ENCODE peak calls at places on chromosomes 6 and 20, in ten cellular contexts. Z is NCI-H524; I is iPS DF 6.9; D is uterus; V is EL; X is HEK293T; E is CD4-positive, CD25-positive, alpha-beta regulatory T cell; U is NB4; Y is iPS-NIHi11; T is NCI-H1092. M is an unnamed sample.

GRCh38 chr20:36507746-36508145 is 33.6 kb upstream of the MYL9 start:
- DNase-seq in Z (no peak), I (no peak), D (no peak), V (no peak), X (no peak), E (no peak), U (no peak), Y (no peak), T (no peak), M (no peak)

GRCh38 chr6:3745566-3746118 is 5.9 kb downstream of the PXDC1 start:
- DNase-seq in Z (no peak), I (no peak), D (no peak), V (no peak), X (no peak), E (no peak), U (no peak), Y (no peak), T (no peak), M (no peak)

GRCh38 chr6:39361657-39362486 is 39.4 kb upstream of the KCNK16 start:
- DNase-seq in Z (peak), I (peak), D (peak), V (peak), X (peak), E (peak), U (peak), Y (peak), T (peak), M (peak)

GRCh38 chr6:32819729-32820128 is 2.9 kb upstream of the HLA-DOB start:
- DNase-seq in Z (no peak), I (no peak), D (no peak), V (peak), X (no peak), E (no peak), U (peak), Y (no peak), T (no peak), M (no peak)

GRCh38 chr6:136612666-136613389 is 62.6 kb upstream of the MAP7 start:
- DNase-seq in Z (no peak), I (no peak), D (no peak), V (no peak), X (no peak), E (no peak), U (no peak), Y (no peak), T (no peak), M (no peak)

GRCh38 chr6:41917528-41917927 is 3.4 kb downstream of the MED20 start:
- DNase-seq in Z (no peak), I (no peak), D (no peak), V (peak), X (no peak), E (no peak), U (no peak), Y (no peak), T (no peak), M (no peak)

GRCh38 chr6:152124432-152125074 is 317.1 kb downstream of the ESR1 start:
- DNase-seq in Z (peak), I (peak), D (no peak), V (peak), X (peak), E (peak), U (peak), Y (peak), T (no peak), M (peak)

GRCh38 chr6:33779895-33780294 is 9.0 kb downstream of the LEMD2 start:
- DNase-seq in Z (no peak), I (no peak), D (no peak), V (no peak), X (no peak), E (no peak), U (no peak), Y (no peak), T (no peak), M (no peak)

GRCh38 chr20:60210779-60211617 is 252.8 kb downstream of the CDH26 start:
- DNase-seq in Z (peak), I (peak), D (peak), V (peak), X (peak), E (peak), U (peak), Y (peak), T (peak), M (peak)

GRCh38 chr6:107115695-107116327 is 496 bp upstream of the BEND3 start:
- DNase-seq in Z (peak), I (no peak), D (peak), V (peak), X (peak), E (peak), U (peak), Y (peak), T (peak), M (peak)

GRCh38 chr6:50030777-50031562 is 9.2 kb upstream of the DEFB110 start:
- DNase-seq in Z (peak), I (peak), D (no peak), V (peak), X (peak), E (no peak), U (peak), Y (peak), T (peak), M (peak)

GRCh38 chr6:143999406-143999805 is 8.7 kb downstream of the PLAGL1 start:
- DNase-seq in Z (no peak), I (no peak), D (no peak), V (peak), X (no peak), E (no peak), U (no peak), Y (no peak), T (no peak), M (no peak)

GRCh38 chr6:111569951-111570350 is 35.7 kb downstream of the TRAF3IP2 start:
- DNase-seq in Z (no peak), I (no peak), D (no peak), V (no peak), X (no peak), E (no peak), U (no peak), Y (no peak), T (no peak), M (no peak)

GRCh38 chr6:65671922-65672321 is 35.1 kb downstream of the EYS start:
- DNase-seq in Z (peak), I (no peak), D (no peak), V (no peak), X (no peak), E (no peak), U (no peak), Y (no peak), T (no peak), M (no peak)

GRCh38 chr6:133463789-133464188 is 222.6 kb downstream of the EYA4 start:
- DNase-seq in Z (no peak), I (no peak), D (no peak), V (no peak), X (no peak), E (no peak), U (no peak), Y (no peak), T (no peak), M (no peak)

GRCh38 chr6:4727671-4728435 is 48.4 kb upstream of the CDYL start:
- DNase-seq in Z (no peak), I (no peak), D (no peak), V (no peak), X (peak), E (peak), U (peak), Y (no peak), T (no peak), M (no peak)

GRCh38 chr6:131083687-131084086 is 20.6 kb upstream of the EPB41L2 start:
- DNase-seq in Z (no peak), I (no peak), D (no peak), V (no peak), X (no peak), E (no peak), U (no peak), Y (no peak), T (no peak), M (no peak)